ENCODE peak calls at places on chromosomes 11 and 22, in four cellular contexts. F is K562, R is prostate gland, E is breast epithelium. U is an unnamed sample. For H3K9me3 and H3K4me1, the result is how much of the 10 kb centered on the place peaks cover.

GRCh38 chr11:120182790-120183491 is 27.9 kb upstream of the OAF start:
- DNase-seq in F (no peak), R (no peak), E (no peak), U (no peak)

GRCh38 chr11:114832532-114833125 is 154.3 kb downstream of the NXPE2 start:
- DNase-seq in F (no peak), R (peak), E (no peak), U (no peak)

GRCh38 chr11:75834728-75835127 is 19.7 kb downstream of the UVRAG start:
- DNase-seq in F (no peak), R (no peak), E (no peak), U (no peak)

GRCh38 chr11:65500262-65501004 is 1.6 kb downstream of the MALAT1 start:
- DNase-seq in F (no peak), R (no peak), E (no peak), U (peak)

GRCh38 chr22:45341503-45341902 is 31.8 kb downstream of the FAM118A start:
- DNase-seq in F (no peak), R (no peak), E (no peak), U (no peak)

GRCh38 chr22:30005213-30005857 is 74.9 kb upstream of the HORMAD2 start:
- DNase-seq in F (peak), R (peak), E (no peak), U (peak)

GRCh38 chr11:12359761-12360160 is 17.6 kb upstream of the PARVA start:
- DNase-seq in F (no peak), R (no peak), E (no peak), U (no peak)

GRCh38 chr11:43359432-43359818 is 705 bp downstream of the TTC17 start:
- DNase-seq in F (no peak), R (no peak), E (no peak), U (peak)

GRCh38 chr22:21623402-21623970 is 6.3 kb downstream of the YDJC start:
- DNase-seq in F (no peak), R (no peak), E (no peak), U (no peak)

GRCh38 chr22:45226681-45227186 is 14.0 kb downstream of the KIAA0930 start:
- DNase-seq in F (no peak), R (no peak), E (no peak), U (no peak)

GRCh38 chr22:30827646-30828045 is 133.0 kb downstream of the OSBP2 start:
- DNase-seq in F (no peak), R (no peak), E (no peak), U (no peak)

GRCh38 chr22:30038219-30038618 is 42.0 kb upstream of the HORMAD2 start:
- DNase-seq in F (no peak), R (no peak), E (no peak), U (no peak)

GRCh38 chr11:104134760-104135159 is 29.2 kb downstream of the PDGFD start:
- DNase-seq in F (no peak), R (no peak), E (no peak), U (no peak)

GRCh38 chr11:111761056-111761455 is 5.1 kb downstream of the PPP2R1B start:
- DNase-seq in F (no peak), R (no peak), E (no peak), U (no peak)

GRCh38 chr11:77793972-77794371 is 26.6 kb downstream of the RSF1 start:
- DNase-seq in F (no peak), R (no peak), E (no peak), U (no peak)
- H3K9me3 ChIP-seq in F (under half), R (under half), E (under half), U (under half)

GRCh38 chr22:33893486-33893885 is 26.8 kb downstream of the LARGE1 start:
- DNase-seq in F (no peak), R (no peak), E (no peak), U (no peak)
- H3K4me1 ChIP-seq in F (under half), R (under half), E (under half), U (under half)

GRCh38 chr11:84313830-84314359 is 1027.7 kb upstream of the CCDC90B start:
- DNase-seq in F (no peak), R (no peak), E (no peak), U (no peak)
- H3K9me3 ChIP-seq in F (under half), R (under half), E (under half), U (under half)

DNA sequence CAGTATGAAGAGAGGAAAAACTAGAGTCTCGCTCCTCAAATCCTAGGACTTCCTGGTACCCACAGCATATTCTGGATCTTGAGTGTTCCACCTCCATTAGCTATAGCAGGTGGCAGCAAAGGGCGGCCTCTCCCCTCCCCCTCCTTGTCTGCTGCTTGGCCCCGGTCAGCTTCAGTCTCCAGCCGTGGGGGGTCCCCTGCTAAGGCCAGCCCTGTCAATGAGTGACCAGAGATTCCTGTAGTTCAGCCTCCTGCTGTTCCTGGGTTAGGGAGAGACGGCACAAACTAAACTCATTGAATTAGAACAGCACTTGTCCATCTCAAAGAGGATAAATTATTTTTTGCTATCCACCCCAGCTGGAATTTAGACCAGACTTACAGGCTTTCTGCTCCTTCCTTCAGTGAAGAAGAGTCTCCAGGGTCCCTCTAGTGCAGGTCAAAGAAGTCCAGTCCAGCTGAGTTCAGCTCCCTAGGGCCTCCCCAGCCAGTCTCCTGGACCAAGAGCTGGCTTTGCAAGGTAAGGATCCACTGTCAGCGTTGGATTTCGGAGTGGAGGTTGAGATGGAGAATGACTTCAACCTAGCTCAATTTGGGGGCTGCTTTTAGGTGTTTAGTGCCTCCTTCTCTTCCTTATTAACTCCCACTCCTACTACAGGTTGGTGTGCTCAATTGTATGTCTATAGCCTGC is 1.1 kb upstream of the PHLDB1 start:
- DNase-seq in F (no peak), R (no peak), E (no peak), U (no peak)
- H3K4me1 ChIP-seq in F (half or more), R (under half), E (under half), U (under half)

U was measured in Karpas-422.